ENCODE peak calls at places on chromosomes 16 and 17, in six cellular contexts. E, R, K, Q, F and M are unnamed samples.

GRCh38 chr17:39014044-39014794 is 47.0 kb upstream of the FBXO47 start:
- DNase-seq in F (peak), K (no peak), R (no peak), Q (no peak), E (peak), M (no peak)

GRCh38 chr16:138049-138417 is 440 bp downstream of the NPRL3 start:
- DNase-seq in R (no peak), Q (no peak), F (no peak), E (peak), K (no peak), M (peak)

GRCh38 chr17:28904800-28905199 is 1.9 kb upstream of the DHRS13 start:
- DNase-seq in Q (no peak), F (no peak), K (no peak), E (no peak), R (no peak), M (no peak)

GRCh38 chr17:66399441-66399840 is 97.0 kb downstream of the PRKCA start:
- DNase-seq in R (no peak), K (no peak), E (no peak), F (no peak), Q (no peak), M (no peak)

GRCh38 chr16:1561266-1561665 is 27.8 kb downstream of the TMEM204 start:
- DNase-seq in Q (no peak), R (no peak), E (no peak), F (no peak), K (no peak), M (no peak)

GRCh38 chr16:49696414-49697101 is 159.4 kb downstream of the ZNF423 start:
- DNase-seq in E (no peak), K (peak), Q (no peak), R (no peak), F (no peak), M (no peak)

GRCh38 chr16:71585318-71585703 is 8.4 kb upstream of the TAT start:
- DNase-seq in F (peak), E (no peak), K (no peak), R (no peak), Q (no peak), M (no peak)

GRCh38 chr16:10112021-10112420 is 70.2 kb downstream of the GRIN2A start:
- DNase-seq in E (no peak), K (no peak), F (no peak), Q (no peak), R (no peak), M (no peak)

GRCh38 chr17:39737761-39738567 is at the start of gene GRB7:
- DNase-seq in Q (peak), E (peak), R (no peak), K (no peak), F (peak), M (no peak)

GRCh38 chr16:4110680-4111079 is 5.6 kb downstream of the ADCY9 start:
- DNase-seq in E (no peak), R (no peak), Q (no peak), F (peak), K (no peak), M (no peak)

GRCh38 chr17:15262291-15263205 is 2.6 kb downstream of the PMP22 start:
- DNase-seq in K (no peak), F (no peak), E (peak), R (no peak), Q (no peak), M (no peak)

GRCh38 chr17:43994272-43995149 is 9.9 kb upstream of the NAGS start:
- DNase-seq in E (peak), R (no peak), F (peak), K (no peak), Q (peak), M (peak)

GRCh38 chr17:14044702-14045101 is 24.6 kb upstream of the COX10 start:
- DNase-seq in R (no peak), K (no peak), E (no peak), Q (no peak), F (no peak), M (no peak)

GRCh38 chr17:56000411-56000810 is 152.9 kb upstream of the ANKFN1 start:
- DNase-seq in Q (no peak), R (no peak), K (no peak), F (no peak), E (no peak), M (no peak)

GRCh38 chr17:55996826-55997225 is 156.4 kb upstream of the ANKFN1 start:
- DNase-seq in K (no peak), E (no peak), Q (no peak), F (no peak), R (no peak), M (no peak)
- TF ChIP-seq POLR2A in K (no peak), E (no peak), Q (no peak), F (no peak), R (no peak), M (no peak)

DNA sequence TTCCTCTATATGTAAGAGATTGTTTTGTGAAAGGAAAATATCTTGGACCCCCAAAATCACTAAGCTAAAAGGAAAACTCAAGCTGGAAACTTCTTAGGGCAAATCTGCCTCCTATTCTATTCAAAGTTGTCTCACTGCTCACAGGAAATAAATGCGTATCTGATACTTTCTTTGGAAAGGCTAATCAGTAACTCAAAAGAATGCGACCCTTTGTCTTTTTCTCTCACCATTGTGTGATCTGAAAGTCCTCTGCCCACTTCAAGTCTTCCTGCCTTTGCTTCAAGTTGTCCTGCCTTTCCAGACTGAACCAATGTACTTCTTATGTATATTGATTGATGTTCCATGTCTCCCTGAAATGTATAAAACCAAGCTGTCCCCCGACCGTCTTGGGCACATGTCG is 157.3 kb downstream of the KIF2B start:
- DNase-seq in E (no peak), F (no peak), R (no peak), Q (no peak), K (no peak), M (no peak)
- TF ChIP-seq POLR2AphosphoS5 in E (no peak), F (no peak), R (no peak), Q (no peak), K (no peak), M (no peak)

DNA sequence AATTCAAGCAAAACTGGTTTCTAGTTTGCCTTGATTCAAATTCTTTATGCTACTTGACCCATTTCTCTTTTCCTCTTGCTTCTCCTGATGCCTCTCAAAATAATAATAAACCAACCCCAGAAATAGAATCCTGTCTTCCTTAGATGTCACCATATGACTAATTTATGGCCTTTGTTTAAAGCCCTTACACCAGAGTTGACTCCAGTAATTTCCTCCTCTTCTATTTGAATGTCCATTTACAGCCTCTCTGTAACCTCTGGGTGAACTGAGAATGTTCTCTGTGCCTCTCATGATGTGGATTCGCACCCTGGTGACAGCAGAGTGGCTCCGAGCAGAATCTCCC is 31.5 kb downstream of the ZFHX3 start:
- DNase-seq in F (no peak), K (no peak), Q (peak), R (no peak), E (no peak), M (no peak)
- TF ChIP-seq TAF1 in F (no peak), K (no peak), Q (no peak), R (no peak), E (no peak), M (no peak)

GRCh38 chr16:30902070-30902972 is 5.9 kb downstream of the CTF1 start:
- DNase-seq in Q (peak), F (peak), K (no peak), E (peak), R (no peak), M (peak)
- TF ChIP-seq POLR2A in Q (no peak), F (peak), K (no peak), E (peak), R (peak), M (no peak)

GRCh38 chr17:51015145-51015558 is 105.5 kb downstream of the SPAG9 start:
- DNase-seq in Q (no peak), R (no peak), K (no peak), F (no peak), E (no peak), M (no peak)
- TF ChIP-seq POLR2AphosphoS5 in Q (no peak), R (no peak), K (no peak), F (no peak), E (no peak), M (no peak)